ENCODE peak calls at places on chromosomes 4 and X, in nine cellular contexts. Q, D, I, G, U, X, P, M and J are unnamed samples.

GRCh38 chrX:123756320-123756719 is 23.5 kb upstream of the THOC2 start:
- DNase-seq in Q (peak), D (no peak), M (no peak), I (no peak), X (no peak), U (no peak), P (no peak), G (no peak), J (no peak)

GRCh38 chrX:21770631-21771321 is 12.9 kb upstream of the SMPX start:
- DNase-seq in X (peak), U (no peak), D (peak), G (no peak), P (no peak), I (no peak), M (no peak), Q (no peak), J (no peak)

GRCh38 chrX:46686003-46686645 is 72.8 kb downstream of the SLC9A7 start:
- DNase-seq in X (peak), I (peak), M (no peak), D (peak), G (peak), Q (peak), P (peak), U (peak), J (peak)

GRCh38 chrX:31706456-31706855 is 634.6 kb upstream of the FTHL17 start:
- DNase-seq in M (no peak), Q (no peak), I (no peak), D (no peak), G (no peak), U (no peak), X (no peak), P (no peak), J (no peak)

GRCh38 chrX:67614006-67614405 is 70.2 kb downstream of the AR start:
- DNase-seq in X (no peak), P (no peak), G (no peak), Q (no peak), D (no peak), I (peak), M (no peak), U (no peak), J (no peak)

GRCh38 chr4:87120411-87121162 is 99.8 kb downstream of the KLHL8 start:
- DNase-seq in D (no peak), Q (peak), P (no peak), I (peak), M (no peak), X (no peak), G (no peak), U (no peak), J (no peak)

GRCh38 chr4:98778206-98778605 is 119.8 kb upstream of the TSPAN5 start:
- DNase-seq in M (no peak), D (no peak), U (peak), Q (no peak), I (peak), G (no peak), X (no peak), P (no peak), J (no peak)

GRCh38 chr4:162959056-162959455 is 207.6 kb downstream of the NAF1 start:
- DNase-seq in M (no peak), Q (no peak), I (peak), X (no peak), G (peak), U (no peak), P (peak), D (peak), J (no peak)

GRCh38 chr4:182969651-182970279 is 52.6 kb upstream of the DCTD start:
- DNase-seq in P (no peak), I (no peak), M (no peak), Q (no peak), D (no peak), U (no peak), G (peak), X (peak), J (no peak)

GRCh38 chr4:118173126-118173525 is 138.8 kb downstream of the NDST3 start:
- DNase-seq in P (no peak), M (no peak), I (peak), U (no peak), X (no peak), G (no peak), Q (no peak), D (no peak), J (no peak)

GRCh38 chrX:71636438-71637252 is 18.3 kb upstream of the CXCR3 start:
- DNase-seq in P (no peak), G (no peak), Q (no peak), M (peak), X (peak), I (no peak), U (no peak), D (no peak), J (no peak)

GRCh38 chr4:15413623-15414019 is 14.2 kb upstream of the C1QTNF7 start:
- DNase-seq in X (no peak), G (no peak), Q (no peak), U (no peak), I (no peak), D (no peak), M (no peak), P (no peak), J (no peak)

GRCh38 chrX:15242899-15243555 is 26.9 kb downstream of the ASB9 start:
- DNase-seq in G (peak), I (peak), M (no peak), D (peak), U (peak), P (peak), X (peak), Q (no peak), J (peak)

GRCh38 chrX:19678941-19679340 is 163.6 kb upstream of the MAP3K15 start:
- DNase-seq in X (no peak), U (no peak), Q (no peak), M (no peak), I (no peak), G (peak), D (no peak), P (no peak), J (peak)

GRCh38 chr4:113080050-113080449 is 30.6 kb downstream of the ANK2 start:
- DNase-seq in P (peak), D (peak), Q (no peak), M (no peak), X (no peak), G (no peak), U (peak), I (peak), J (no peak)

GRCh38 chr4:19982556-19982955 is 269.1 kb upstream of the SLIT2 start:
- DNase-seq in X (no peak), P (no peak), D (no peak), I (peak), U (no peak), Q (no peak), G (no peak), M (no peak), J (no peak)

GRCh38 chr4:13415068-13415785 is 68.9 kb downstream of the RAB28 start:
- DNase-seq in P (no peak), M (no peak), D (no peak), I (no peak), G (no peak), U (no peak), X (no peak), Q (no peak), J (no peak)

GRCh38 chrX:98398542-98398941 is 1514.8 kb downstream of the RPA4 start:
- DNase-seq in D (no peak), X (no peak), U (no peak), P (no peak), G (no peak), I (no peak), M (no peak), Q (no peak), J (no peak)